ENCODE peak calls at places on chromosome 7, in five cellular contexts. L, U, A, T and W are unnamed samples.

GRCh38 chr7:41979834-41980307 is 257.1 kb downstream of the GLI3 start:
- DNase-seq in U (peak), T (no peak), A (peak), L (no peak), W (no peak)

GRCh38 chr7:91228327-91228726 is 35.9 kb upstream of the FZD1 start:
- DNase-seq in L (no peak), U (no peak), A (no peak), T (no peak), W (no peak)

GRCh38 chr7:43914795-43915194 is 8.4 kb upstream of the URGCP start:
- DNase-seq in U (peak), L (no peak), T (no peak), A (no peak), W (no peak)

GRCh38 chr7:3880221-3880935 is 579.3 kb downstream of the SDK1 start:
- DNase-seq in A (no peak), L (no peak), T (no peak), U (no peak), W (no peak)

GRCh38 chr7:151757274-151757673 is 119.6 kb downstream of the PRKAG2 start:
- DNase-seq in U (no peak), L (no peak), T (no peak), A (no peak), W (no peak)

GRCh38 chr7:128379900-128380806 is 18.7 kb upstream of the PRRT4 start:
- DNase-seq in U (no peak), L (no peak), A (no peak), T (no peak), W (no peak)

GRCh38 chr7:100632951-100633717 is 8.2 kb downstream of the TFR2 start:
- DNase-seq in A (no peak), T (peak), U (peak), L (peak), W (no peak)

GRCh38 chr7:29919790-29920189 is 69.8 kb downstream of the SCRN1 start:
- DNase-seq in T (no peak), U (no peak), A (no peak), L (no peak), W (no peak)

GRCh38 chr7:98418636-98419315 is 17.9 kb upstream of the BAIAP2L1 start:
- DNase-seq in T (peak), U (peak), L (peak), A (no peak), W (peak)

GRCh38 chr7:89200758-89201157 is 405.2 kb upstream of the TEX47 start:
- DNase-seq in U (no peak), A (no peak), T (no peak), L (no peak), W (no peak)

GRCh38 chr7:41880107-41880506 is 177.2 kb upstream of the INHBA start:
- DNase-seq in U (no peak), L (no peak), A (no peak), T (no peak), W (no peak)

GRCh38 chr7:50791921-50792341 is 9.2 kb upstream of the GRB10 start:
- DNase-seq in L (no peak), U (peak), A (peak), T (no peak), W (no peak)

GRCh38 chr7:112097524-112097923 is 108.7 kb downstream of the DOCK4 start:
- DNase-seq in T (no peak), A (no peak), L (no peak), U (no peak), W (no peak)

GRCh38 chr7:124267154-124267553 is 234.3 kb upstream of the TMEM229A start:
- DNase-seq in U (no peak), A (no peak), L (no peak), T (no peak), W (no peak)

GRCh38 chr7:24922099-24922773 is 57.7 kb downstream of the OSBPL3 start:
- DNase-seq in U (no peak), L (no peak), T (no peak), A (no peak), W (no peak)